ENCODE peak calls at places on chromosomes 5 and 9, in ten cellular contexts. A is substantia nigra, Y is uterus, V is OCI-LY7, X is GM23248, K is HL-60, W is adrenal gland, R is H9, D is right atrium auricular region, U is psoas muscle. G is an unnamed sample.

GRCh38 chr5:158976035-158976434 is 123.7 kb downstream of the EBF1 start:
- DNase-seq in A (no peak), Y (no peak), V (no peak), X (peak), K (no peak), W (no peak), R (no peak), D (no peak), U (no peak), G (no peak)

GRCh38 chr5:2751592-2752021 is at the start of gene IRX2:
- DNase-seq in A (peak), Y (no peak), V (no peak), X (peak), K (no peak), W (no peak), R (peak), D (peak), U (peak), G (no peak)

GRCh38 chr5:139949710-139950109 is 93.4 kb downstream of the NRG2 start:
- DNase-seq in A (no peak), Y (no peak), V (no peak), X (no peak), K (no peak), W (peak), R (no peak), D (peak), U (no peak), G (no peak)

GRCh38 chr9:32264171-32264862 is 120.1 kb upstream of the ACO1 start:
- DNase-seq in A (no peak), Y (peak), V (peak), X (peak), K (no peak), W (no peak), R (peak), D (no peak), U (no peak), G (no peak)

GRCh38 chr9:68949271-68950000 is 64.5 kb downstream of the PRKACG start:
- DNase-seq in A (no peak), Y (peak), V (peak), X (no peak), K (no peak), W (peak), R (no peak), D (no peak), U (peak), G (peak)

GRCh38 chr9:116475201-116475600 is 211.9 kb upstream of the TRIM32 start:
- DNase-seq in A (no peak), Y (no peak), V (no peak), X (peak), K (no peak), W (no peak), R (no peak), D (no peak), U (no peak), G (no peak)

GRCh38 chr5:12683249-12683648 is 779.0 kb upstream of the CTNND2 start:
- DNase-seq in A (no peak), Y (no peak), V (no peak), X (no peak), K (no peak), W (no peak), R (no peak), D (no peak), U (no peak), G (no peak)

GRCh38 chr9:131227112-131228058 is 48.9 kb downstream of the FAM78A start:
- DNase-seq in A (no peak), Y (no peak), V (no peak), X (no peak), K (no peak), W (peak), R (no peak), D (no peak), U (peak), G (peak)

GRCh38 chr5:107400328-107400727 is 270.4 kb downstream of the EFNA5 start:
- DNase-seq in A (no peak), Y (no peak), V (no peak), X (no peak), K (no peak), W (no peak), R (no peak), D (no peak), U (no peak), G (no peak)

GRCh38 chr9:133368249-133368881 is 7.5 kb downstream of the SURF4 start:
- DNase-seq in A (no peak), Y (no peak), V (no peak), X (peak), K (no peak), W (peak), R (no peak), D (no peak), U (no peak), G (no peak)

GRCh38 chr5:56080375-56081052 is 85.8 kb upstream of the IL6ST start:
- DNase-seq in A (no peak), Y (no peak), V (no peak), X (no peak), K (no peak), W (no peak), R (no peak), D (no peak), U (no peak), G (no peak)

GRCh38 chr9:75002422-75003023 is 25.6 kb downstream of the CARNMT1 start:
- DNase-seq in A (no peak), Y (no peak), V (no peak), X (no peak), K (no peak), W (no peak), R (no peak), D (no peak), U (no peak), G (no peak)

GRCh38 chr9:4680178-4680535 is 788 bp downstream of the CDC37L1 start:
- DNase-seq in A (peak), Y (no peak), V (peak), X (peak), K (no peak), W (no peak), R (no peak), D (no peak), U (no peak), G (no peak)

GRCh38 chr5:131545856-131546255 is 89.2 kb downstream of the RAPGEF6 start:
- DNase-seq in A (no peak), Y (no peak), V (no peak), X (peak), K (no peak), W (no peak), R (no peak), D (no peak), U (no peak), G (no peak)

GRCh38 chr5:76337949-76338589 is 65.0 kb upstream of the IQGAP2 start:
- DNase-seq in A (no peak), Y (no peak), V (peak), X (peak), K (no peak), W (peak), R (peak), D (no peak), U (no peak), G (peak)

GRCh38 chr5:59798862-59799667 is 94.5 kb downstream of the PDE4D start:
- DNase-seq in A (no peak), Y (no peak), V (peak), X (peak), K (no peak), W (no peak), R (no peak), D (no peak), U (no peak), G (peak)

GRCh38 chr9:115668506-115668905 is 485.1 kb upstream of the PAPPA start:
- DNase-seq in A (no peak), Y (no peak), V (no peak), X (peak), K (no peak), W (no peak), R (no peak), D (no peak), U (no peak), G (no peak)

GRCh38 chr9:70817306-70817705 is 304.1 kb downstream of the TRPM3 start:
- DNase-seq in A (no peak), Y (no peak), V (no peak), X (no peak), K (no peak), W (no peak), R (no peak), D (no peak), U (no peak), G (no peak)

GRCh38 chr9:129258124-129258822 is 80.2 kb upstream of the IER5L start:
- DNase-seq in A (peak), Y (peak), V (peak), X (peak), K (peak), W (peak), R (peak), D (peak), U (peak), G (peak)

GRCh38 chr9:101968392-101968791 is 229.9 kb upstream of the GRIN3A start:
- DNase-seq in A (no peak), Y (no peak), V (no peak), X (no peak), K (no peak), W (no peak), R (no peak), D (no peak), U (no peak), G (no peak)

GRCh38 chr5:107893642-107894041 is 222.9 kb upstream of the EFNA5 start:
- DNase-seq in A (no peak), Y (no peak), V (no peak), X (peak), K (peak), W (no peak), R (no peak), D (no peak), U (no peak), G (no peak)

GRCh38 chr5:88708021-88708420 is 175.0 kb downstream of the MEF2C start:
- DNase-seq in A (no peak), Y (no peak), V (no peak), X (no peak), K (no peak), W (no peak), R (no peak), D (no peak), U (no peak), G (no peak)

GRCh38 chr5:31664566-31664965 is 25.6 kb downstream of the PDZD2 start:
- DNase-seq in A (no peak), Y (no peak), V (peak), X (no peak), K (no peak), W (no peak), R (peak), D (no peak), U (no peak), G (no peak)

GRCh38 chr9:95522871-95523370 is 6.2 kb upstream of the PTCH1 start:
- DNase-seq in A (no peak), Y (no peak), V (no peak), X (no peak), K (no peak), W (no peak), R (no peak), D (no peak), U (no peak), G (no peak)

GRCh38 chr9:82526629-82527028 is 536.3 kb downstream of the RASEF start:
- DNase-seq in A (no peak), Y (no peak), V (no peak), X (no peak), K (no peak), W (no peak), R (no peak), D (no peak), U (no peak), G (no peak)

GRCh38 chr9:130740218-130741023 is 46.8 kb downstream of the EXOSC2 start:
- DNase-seq in A (no peak), Y (no peak), V (no peak), X (no peak), K (no peak), W (no peak), R (no peak), D (no peak), U (no peak), G (no peak)

GRCh38 chr5:123628860-123629544 is 117.0 kb downstream of the CSNK1G3 start:
- DNase-seq in A (no peak), Y (no peak), V (no peak), X (no peak), K (no peak), W (no peak), R (no peak), D (no peak), U (no peak), G (no peak)

GRCh38 chr9:21994526-21994995 is at the start of gene CDKN2B-AS1:
- DNase-seq in A (peak), Y (no peak), V (peak), X (peak), K (no peak), W (peak), R (peak), D (peak), U (peak), G (peak)

GRCh38 chr9:3980771-3981170 is 319.1 kb downstream of the GLIS3 start:
- DNase-seq in A (peak), Y (no peak), V (no peak), X (peak), K (no peak), W (no peak), R (no peak), D (no peak), U (no peak), G (no peak)

GRCh38 chr5:96049398-96050272 is 88.0 kb upstream of the ELL2 start:
- DNase-seq in A (no peak), Y (no peak), V (no peak), X (peak), K (no peak), W (no peak), R (no peak), D (no peak), U (no peak), G (no peak)

GRCh38 chr5:96050273-96050880 is 88.7 kb upstream of the ELL2 start:
- DNase-seq in A (no peak), Y (no peak), V (no peak), X (no peak), K (no peak), W (no peak), R (no peak), D (no peak), U (no peak), G (no peak)

GRCh38 chr5:96053063-96053735 is 91.5 kb upstream of the ELL2 start:
- DNase-seq in A (no peak), Y (no peak), V (no peak), X (no peak), K (no peak), W (no peak), R (no peak), D (no peak), U (no peak), G (no peak)

GRCh38 chr5:96052374-96052773 is 90.7 kb upstream of the ELL2 start:
- DNase-seq in A (no peak), Y (no peak), V (no peak), X (no peak), K (no peak), W (no peak), R (no peak), D (no peak), U (no peak), G (no peak)

GRCh38 chr5:96051401-96051830 is 89.8 kb upstream of the ELL2 start:
- DNase-seq in A (no peak), Y (no peak), V (no peak), X (no peak), K (no peak), W (no peak), R (no peak), D (no peak), U (no peak), G (no peak)
- H3K27ac ChIP-seq in A (no peak), Y (no peak), V (no peak), X (no peak), K (no peak), W (no peak), R (no peak), D (no peak), U (no peak), G (no peak)

DNA sequence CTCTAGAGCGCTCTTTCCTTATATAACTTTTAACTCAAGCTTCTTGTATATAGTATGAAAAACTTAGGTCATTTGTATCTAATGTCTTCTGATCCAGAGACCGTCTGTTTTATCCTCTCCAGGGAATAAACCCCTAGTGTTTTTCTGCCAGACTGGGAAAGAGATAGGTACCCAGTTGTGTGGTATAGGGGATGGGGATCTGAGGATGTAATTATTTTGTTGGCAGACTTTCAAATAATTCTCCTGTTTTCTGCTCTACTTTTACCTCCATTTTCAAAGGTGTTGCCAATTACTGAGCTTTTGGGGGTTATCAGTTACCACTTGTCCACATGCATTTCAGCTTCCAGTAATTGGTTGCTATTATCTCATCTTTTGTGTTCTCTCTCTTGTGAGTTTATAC is 17.9 kb downstream of the CCDC171 start:
- DNase-seq in A (no peak), Y (no peak), V (no peak), X (no peak), K (no peak), W (no peak), R (no peak), D (no peak), U (no peak), G (no peak)
- H3K27ac ChIP-seq in A (no peak), Y (no peak), V (no peak), X (no peak), K (no peak), W (no peak), R (no peak), D (no peak), U (no peak), G (no peak)

DNA sequence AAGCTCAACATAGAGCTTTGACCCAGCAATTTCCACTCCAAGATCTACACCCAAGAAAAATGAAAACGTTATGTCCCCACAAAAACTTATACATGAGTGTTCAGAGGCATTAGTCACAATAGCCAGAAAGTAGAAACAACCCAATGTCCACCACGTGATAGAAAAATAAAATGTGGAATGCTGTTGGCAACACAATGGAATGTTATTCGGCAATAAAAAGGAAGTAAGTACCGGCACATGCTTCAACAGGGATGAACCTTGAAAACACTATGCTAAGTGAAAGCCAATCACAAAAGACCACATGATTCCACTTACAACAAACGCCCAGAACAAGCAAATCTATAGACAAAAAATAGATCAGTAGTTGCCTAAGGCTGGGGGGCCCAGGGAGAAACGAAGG is 6.0 kb downstream of the UBQLN1 start:
- DNase-seq in A (no peak), Y (no peak), V (peak), X (peak), K (no peak), W (no peak), R (no peak), D (no peak), U (no peak), G (no peak)
- H3K27ac ChIP-seq in A (no peak), Y (peak), V (peak), X (peak), K (no peak), W (no peak), R (no peak), D (no peak), U (peak), G (no peak)

GRCh38 chr5:87383216-87383615 is 29.5 kb downstream of the CCNH start:
- DNase-seq in A (no peak), Y (no peak), V (no peak), X (peak), K (no peak), W (no peak), R (no peak), D (no peak), U (no peak), G (no peak)
- H3K27ac ChIP-seq in A (no peak), Y (no peak), V (no peak), X (peak), K (no peak), W (no peak), R (no peak), D (no peak), U (no peak), G (no peak)

GRCh38 chr9:88462191-88462590 is 72.8 kb upstream of the NXNL2 start:
- DNase-seq in A (no peak), Y (no peak), V (no peak), X (peak), K (no peak), W (no peak), R (no peak), D (no peak), U (no peak), G (no peak)

GRCh38 chr9:88460583-88461332 is 72.5 kb downstream of the SPIN1 start:
- DNase-seq in A (no peak), Y (no peak), V (no peak), X (peak), K (no peak), W (no peak), R (no peak), D (no peak), U (no peak), G (no peak)

GRCh38 chr9:88458716-88459115 is 70.5 kb downstream of the SPIN1 start:
- DNase-seq in A (no peak), Y (no peak), V (no peak), X (peak), K (no peak), W (no peak), R (no peak), D (no peak), U (no peak), G (no peak)
- H3K27ac ChIP-seq in A (no peak), Y (peak), V (no peak), X (peak), K (no peak), W (no peak), R (no peak), D (no peak), U (no peak), G (no peak)